ENCODE peak calls at places on chromosomes 3 and 15, in eight cellular contexts. U, X, P, E, D, M, K and Z are unnamed samples. For H3K9me3 and H3K27me3, the result is how much of the 10 kb centered on the place peaks cover.

GRCh38 chr3:49803464-49804140 is 541 bp downstream of the INKA1 start:
- DNase-seq in P (peak), X (no peak), K (peak), D (no peak), M (peak), U (no peak), E (peak), Z (peak)

GRCh38 chr3:189977174-189977573 is 143.5 kb downstream of the P3H2 start:
- DNase-seq in P (no peak), M (no peak), D (no peak), X (no peak), K (no peak), E (no peak), U (no peak), Z (no peak)

GRCh38 chr3:135166266-135166825 is 371.3 kb downstream of the EPHB1 start:
- DNase-seq in P (no peak), K (no peak), U (no peak), E (no peak), X (no peak), M (no peak), D (no peak), Z (no peak)

GRCh38 chr3:30520695-30521094 is 85.7 kb upstream of the TGFBR2 start:
- DNase-seq in D (no peak), M (no peak), U (no peak), E (no peak), K (no peak), P (no peak), X (no peak), Z (no peak)

GRCh38 chr3:143199998-143200909 is 80.7 kb downstream of the CHST2 start:
- DNase-seq in M (no peak), E (no peak), D (no peak), X (no peak), P (no peak), K (no peak), U (no peak), Z (no peak)

GRCh38 chr3:15309662-15310335 is 22.6 kb downstream of the SH3BP5 start:
- DNase-seq in E (no peak), K (no peak), P (no peak), X (no peak), D (no peak), M (no peak), U (no peak), Z (peak)

GRCh38 chr15:77311618-77312398 is 108.1 kb downstream of the PEAK1 start:
- DNase-seq in X (no peak), P (no peak), M (no peak), U (no peak), D (no peak), K (no peak), E (no peak), Z (no peak)

GRCh38 chr3:66413151-66413751 is 87.6 kb downstream of the LRIG1 start:
- DNase-seq in U (no peak), D (no peak), X (no peak), P (peak), M (peak), K (no peak), E (no peak), Z (peak)

GRCh38 chr3:49722896-49723295 is 855 bp downstream of the GMPPB start:
- DNase-seq in U (peak), D (no peak), E (no peak), X (peak), M (peak), K (peak), P (no peak), Z (no peak)

DNA sequence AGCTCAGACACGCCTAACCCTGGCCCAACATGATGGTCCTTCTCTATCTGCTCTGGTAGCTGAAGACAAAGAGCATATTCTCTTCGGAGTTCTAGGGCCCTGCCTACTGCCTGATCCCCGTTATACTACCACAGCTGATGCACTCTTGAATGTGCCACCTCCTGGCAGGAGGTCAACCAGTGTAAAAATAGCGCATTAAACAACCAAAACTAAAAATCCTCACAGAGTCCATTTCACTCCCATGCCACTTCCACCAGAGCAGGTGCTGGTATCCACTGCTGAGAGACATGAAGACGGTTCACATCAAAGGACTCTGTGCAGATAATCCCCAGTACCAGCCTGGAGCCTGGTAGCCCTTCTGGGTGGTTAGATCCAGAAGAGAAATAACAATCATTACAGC is 44.5 kb downstream of the CEP70 start:
- DNase-seq in M (no peak), D (no peak), K (no peak), P (no peak), U (no peak), X (no peak), E (no peak), Z (no peak)
- H3K9me3 ChIP-seq in M (under half), D (under half), K (under half), P (under half), U (under half), X (under half), E (under half), Z (under half)

GRCh38 chr15:58052334-58052733 is 13.2 kb downstream of the ALDH1A2 start:
- DNase-seq in P (no peak), M (peak), K (no peak), X (no peak), U (no peak), E (no peak), D (no peak), Z (no peak)
- H3K27me3 ChIP-seq in P (under half), M (under half), K (under half), X (under half), U (under half), E (under half), D (under half), Z (under half)

GRCh38 chr3:106769045-106769444 is 608.2 kb upstream of the CCDC54 start:
- DNase-seq in K (no peak), D (no peak), X (no peak), U (no peak), E (no peak), P (no peak), M (no peak), Z (no peak)
- H3K4me3 ChIP-seq in K (no peak), D (no peak), X (no peak), U (no peak), E (no peak), P (no peak), M (no peak), Z (no peak)

GRCh38 chr3:111819912-111820311 is 39.2 kb upstream of the PHLDB2 start:
- DNase-seq in U (no peak), M (no peak), E (no peak), X (no peak), D (no peak), K (no peak), P (no peak), Z (no peak)
- H3K9me3 ChIP-seq in U (under half), M (under half), E (under half), X (under half), D (under half), K (under half), P (under half), Z (under half)

GRCh38 chr3:45969152-45969551 is 25.9 kb downstream of the CXCR6 start:
- DNase-seq in M (no peak), E (no peak), P (no peak), K (no peak), U (no peak), X (no peak), D (no peak), Z (no peak)

GRCh38 chr3:45967724-45968123 is 24.5 kb downstream of the CXCR6 start:
- DNase-seq in M (peak), E (no peak), U (no peak), D (no peak), P (no peak), K (no peak), X (no peak), Z (no peak)

GRCh38 chr3:45968706-45969105 is 25.4 kb downstream of the CXCR6 start:
- DNase-seq in E (no peak), K (peak), P (peak), U (no peak), X (no peak), D (no peak), M (no peak), Z (no peak)

GRCh38 chr3:45968149-45968548 is 24.9 kb downstream of the CXCR6 start:
- DNase-seq in E (no peak), D (no peak), K (no peak), U (no peak), P (no peak), M (peak), X (no peak), Z (no peak)

GRCh38 chr3:45969953-45970352 is 25.7 kb downstream of the FYCO1 start:
- DNase-seq in E (no peak), X (no peak), P (no peak), D (no peak), M (no peak), K (no peak), U (no peak), Z (no peak)
- H3K27me3 ChIP-seq in E (under half), X (under half), P (under half), D (under half), M (under half), K (under half), U (under half), Z (under half)